ENCODE peak calls at places on chromosomes 7 and 10, in nine cellular contexts. Q is gastrocnemius medialis; B is adrenal gland; V is sigmoid colon; Y is Jurkat, Clone E6-1; T is dermis microvascular lymphatic vessel endothelial cell; G is psoas muscle; A is NCI-H446; E is T-helper 9 cell. M is an unnamed sample.

GRCh38 chr7:45000096-45001032 is at the start of gene CCM2:
- DNase-seq in Q (no peak), B (peak), V (peak), Y (no peak), T (no peak), G (peak), A (peak), E (no peak), M (no peak)

GRCh38 chr10:104824378-104825006 is 183.4 kb downstream of the SORCS3 start:
- DNase-seq in Q (no peak), B (peak), V (no peak), Y (peak), T (no peak), G (no peak), A (no peak), E (no peak), M (no peak)

GRCh38 chr10:24240001-24240751 is 31.2 kb downstream of the KIAA1217 start:
- DNase-seq in Q (no peak), B (no peak), V (no peak), Y (no peak), T (no peak), G (no peak), A (no peak), E (no peak), M (no peak)

GRCh38 chr7:95865716-95866371 is 93.5 kb downstream of the DYNC1I1 start:
- DNase-seq in Q (no peak), B (no peak), V (no peak), Y (no peak), T (no peak), G (no peak), A (no peak), E (no peak), M (no peak)

GRCh38 chr7:43513236-43513635 is 69.7 kb upstream of the STK17A start:
- DNase-seq in Q (no peak), B (no peak), V (no peak), Y (peak), T (no peak), G (no peak), A (no peak), E (no peak), M (no peak)

GRCh38 chr7:5694221-5694754 is 87.2 kb downstream of the RNF216 start:
- DNase-seq in Q (no peak), B (no peak), V (peak), Y (no peak), T (peak), G (no peak), A (no peak), E (no peak), M (peak)

GRCh38 chr10:43231523-43232078 is 35.3 kb downstream of the RASGEF1A start:
- DNase-seq in Q (no peak), B (no peak), V (peak), Y (peak), T (no peak), G (no peak), A (no peak), E (peak), M (no peak)

GRCh38 chr7:37510043-37510634 is 61.5 kb upstream of the ELMO1 start:
- DNase-seq in Q (no peak), B (peak), V (no peak), Y (peak), T (no peak), G (no peak), A (peak), E (no peak), M (no peak)

GRCh38 chr7:127847641-127848040 is 183.6 kb downstream of the LRRC4 start:
- DNase-seq in Q (no peak), B (no peak), V (no peak), Y (no peak), T (no peak), G (no peak), A (peak), E (no peak), M (no peak)

GRCh38 chr10:61452655-61453641 is at the start of gene TMEM26:
- DNase-seq in Q (no peak), B (peak), V (peak), Y (no peak), T (no peak), G (peak), A (no peak), E (no peak), M (no peak)

GRCh38 chr10:33331020-33331557 is 3.4 kb downstream of the NRP1 start:
- DNase-seq in Q (no peak), B (no peak), V (no peak), Y (no peak), T (no peak), G (no peak), A (no peak), E (no peak), M (no peak)

GRCh38 chr10:29657719-29658274 is 23.0 kb upstream of the SVIL start:
- DNase-seq in Q (no peak), B (no peak), V (no peak), Y (no peak), T (no peak), G (no peak), A (no peak), E (peak), M (no peak)

GRCh38 chr7:10973942-10974716 is 457 bp downstream of the PHF14 start:
- DNase-seq in Q (no peak), B (peak), V (no peak), Y (no peak), T (no peak), G (peak), A (peak), E (no peak), M (no peak)

GRCh38 chr10:17216217-17216900 is 11.7 kb upstream of the VIM start:
- DNase-seq in Q (no peak), B (no peak), V (no peak), Y (peak), T (peak), G (no peak), A (no peak), E (no peak), M (peak)

GRCh38 chr10:33334170-33334838 is at the start of gene NRP1:
- DNase-seq in Q (peak), B (peak), V (peak), Y (no peak), T (no peak), G (peak), A (no peak), E (no peak), M (no peak)

GRCh38 chr10:61404771-61405170 is 48.4 kb downstream of the TMEM26 start:
- DNase-seq in Q (no peak), B (no peak), V (no peak), Y (no peak), T (no peak), G (no peak), A (peak), E (no peak), M (peak)

M was measured in BJ.